ENCODE peak calls at places on chromosomes 2 and 18, in four cellular contexts. L is GM12892, X is ovary, C is prostate gland. F is an unnamed sample.

GRCh38 chr2:17427401-17427800 is 90.8 kb downstream of the RAD51AP2 start:
- DNase-seq in L (no peak), C (no peak), X (no peak), F (no peak)

GRCh38 chr2:162233197-162233596 is 10.0 kb downstream of the FAP start:
- DNase-seq in X (no peak), L (no peak), C (no peak), F (no peak)

GRCh38 chr2:15836942-15837610 is 103.3 kb upstream of the MYCN start:
- DNase-seq in X (no peak), L (no peak), C (no peak), F (no peak)

GRCh38 chr2:169823996-169824372 is 721 bp downstream of the METTL5 start:
- DNase-seq in X (no peak), L (no peak), C (no peak), F (no peak)

GRCh38 chr2:38578832-38579231 is 23.9 kb downstream of the HNRNPLL start:
- DNase-seq in C (no peak), L (no peak), X (no peak), F (no peak)

GRCh38 chr2:238456966-238457926 is 30.5 kb downstream of the ASB1 start:
- DNase-seq in L (no peak), C (no peak), X (no peak), F (no peak)

GRCh38 chr2:205680067-205680466 is 2.2 kb upstream of the NRP2 start:
- DNase-seq in X (no peak), L (no peak), C (no peak), F (no peak)

GRCh38 chr2:197125000-197125399 is 185.6 kb downstream of the ANKRD44 start:
- DNase-seq in C (no peak), L (no peak), X (no peak), F (no peak)

GRCh38 chr2:43328157-43328556 is 101.8 kb upstream of the ZFP36L2 start:
- DNase-seq in C (no peak), X (no peak), L (no peak), F (no peak)

GRCh38 chr2:162030363-162030762 is 43.7 kb downstream of the DPP4 start:
- DNase-seq in X (no peak), C (no peak), L (no peak), F (no peak)

GRCh38 chr2:203500951-203501350 is 34.1 kb downstream of the RAPH1 start:
- DNase-seq in C (no peak), X (no peak), L (no peak), F (no peak)

GRCh38 chr2:181998045-181998444 is 12.4 kb downstream of the PPP1R1C start:
- DNase-seq in X (no peak), C (no peak), L (no peak), F (no peak)

GRCh38 chr2:78757191-78757590 is 268.3 kb upstream of the REG3G start:
- DNase-seq in C (no peak), X (no peak), L (no peak), F (no peak)

GRCh38 chr2:98744595-98744994 is 13.7 kb upstream of the MGAT4A start:
- DNase-seq in L (no peak), X (no peak), C (no peak), F (no peak)

GRCh38 chr2:199302851-199303250 is 154.9 kb downstream of the SATB2 start:
- DNase-seq in L (no peak), X (no peak), C (no peak), F (no peak)

GRCh38 chr18:41378628-41379027 is 576.4 kb upstream of the PIK3C3 start:
- DNase-seq in L (no peak), X (no peak), C (no peak), F (no peak)

GRCh38 chr2:180040146-180040925 is 33.2 kb upstream of the CWC22 start:
- DNase-seq in L (no peak), C (no peak), X (no peak), F (no peak)

GRCh38 chr2:20562540-20563225 is 88.2 kb downstream of the HS1BP3 start:
- DNase-seq in C (no peak), L (no peak), X (no peak), F (no peak)

GRCh38 chr2:124112966-124113365 is 87.9 kb downstream of the CNTNAP5 start:
- DNase-seq in C (no peak), X (no peak), L (no peak), F (no peak)

GRCh38 chr2:15932394-15933183 is 7.8 kb upstream of the MYCN start:
- DNase-seq in X (no peak), C (no peak), L (no peak), F (no peak)

GRCh38 chr2:15675456-15676195 is 84.0 kb downstream of the DDX1 start:
- DNase-seq in L (no peak), X (no peak), C (no peak), F (no peak)

GRCh38 chr18:51447351-51447896 is 249.9 kb upstream of the MEX3C start:
- DNase-seq in X (no peak), C (no peak), L (no peak), F (peak)

GRCh38 chr18:25516121-25516520 is 164.2 kb upstream of the ZNF521 start:
- DNase-seq in L (no peak), C (no peak), X (no peak), F (no peak)

GRCh38 chr18:45365835-45366234 is 249.4 kb upstream of the SLC14A2 start:
- DNase-seq in C (no peak), X (no peak), L (no peak), F (no peak)

GRCh38 chr2:25115902-25116301 is 52.5 kb downstream of the POMC start:
- DNase-seq in L (no peak), C (no peak), X (no peak), F (no peak)

GRCh38 chr2:231575612-231576256 is 16.9 kb upstream of the TEX44 start:
- DNase-seq in X (no peak), L (no peak), C (no peak), F (no peak)

GRCh38 chr18:9707381-9708056 is 582 bp upstream of the RAB31 start:
- DNase-seq in C (no peak), X (no peak), L (no peak), F (no peak)
- TF ChIP-seq POLR2A in C (no peak), X (no peak), L (no peak), F (no peak)

GRCh38 chr18:24014062-24014985 is at the start of gene TTC39C:
- DNase-seq in X (peak), L (peak), C (peak), F (peak)
- TF ChIP-seq POLR2A in X (peak), L (peak), C (no peak), F (no peak)

DNA sequence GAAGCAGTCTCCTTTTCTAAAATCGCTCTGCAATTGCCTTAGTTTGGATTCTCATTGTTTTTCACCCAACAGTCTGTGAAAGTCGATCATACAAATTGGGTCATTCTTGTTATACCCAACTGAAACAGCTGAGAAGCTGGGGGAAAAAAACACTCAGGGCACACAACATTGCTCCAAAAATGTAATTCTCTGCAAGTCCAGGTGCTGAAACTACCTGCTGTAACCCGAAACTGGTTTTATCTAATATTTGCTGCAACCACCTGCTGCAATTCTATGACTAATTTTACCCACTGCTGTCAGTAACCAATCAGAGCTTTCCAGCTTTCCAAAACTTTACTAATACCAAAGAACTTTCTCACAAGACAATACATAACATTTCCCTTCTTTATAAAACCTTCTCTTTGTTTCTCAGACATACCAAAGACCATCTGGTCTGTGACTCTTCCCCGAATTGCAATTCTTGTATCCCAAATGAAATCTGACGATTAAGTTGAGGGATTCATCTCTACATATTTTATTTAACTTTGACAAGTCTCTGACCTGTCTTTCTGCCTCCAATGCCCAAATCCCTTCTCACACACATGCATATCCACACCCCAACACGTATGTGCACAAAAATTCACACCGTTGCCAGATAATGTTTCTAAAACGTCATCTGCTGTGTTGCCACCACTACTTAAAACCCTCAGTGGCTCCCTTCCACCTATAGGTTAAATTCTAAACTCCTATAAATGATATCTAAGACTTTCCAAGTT is 198.3 kb downstream of the PIEZO2 start:
- DNase-seq in C (no peak), L (no peak), X (no peak), F (no peak)
- TF ChIP-seq POLR2A in C (no peak), L (no peak), X (no peak), F (no peak)

DNA sequence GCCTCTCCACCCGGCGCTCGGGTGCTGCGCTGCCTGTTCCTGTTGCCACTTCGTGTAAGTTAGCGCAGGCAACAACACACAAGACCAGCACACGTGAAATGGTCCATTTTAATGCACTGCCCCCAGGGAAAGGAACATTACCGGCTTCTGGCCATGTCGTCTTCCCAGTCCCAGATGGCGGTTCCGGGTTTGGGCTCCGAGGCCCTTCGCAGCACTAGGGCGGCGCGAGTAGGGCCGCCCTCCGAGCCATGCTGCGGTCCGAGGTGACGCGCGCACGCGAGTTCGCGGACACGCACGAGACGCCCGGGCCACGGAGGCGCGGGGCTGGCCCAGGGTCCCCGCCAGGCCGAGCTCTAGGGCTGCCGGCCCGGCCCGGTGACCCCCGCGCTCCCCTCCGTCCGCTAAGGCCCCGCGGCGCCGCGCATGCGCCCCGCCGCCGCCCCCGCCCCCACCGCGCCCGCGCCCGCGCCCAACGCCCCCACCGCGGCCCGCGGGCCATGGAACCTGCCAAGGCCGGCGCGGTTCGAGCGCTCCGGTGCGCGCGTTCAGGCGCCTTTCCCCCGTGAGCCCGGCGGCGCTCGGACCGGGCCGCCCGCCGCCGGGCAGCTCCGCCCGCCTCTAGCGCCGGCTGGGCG is 365 bp upstream of the ZNF236 start:
- DNase-seq in L (peak), C (peak), X (peak), F (peak)
- TF ChIP-seq POLR2A in L (peak), C (peak), X (peak), F (no peak)

GRCh38 chr2:177392373-177393246 is at the start of gene AGPS:
- DNase-seq in L (peak), X (peak), C (peak), F (peak)
- TF ChIP-seq POLR2A in L (peak), X (peak), C (no peak), F (no peak)

GRCh38 chr2:195658541-195658890 is 1.5 kb downstream of the SLC39A10 start:
- DNase-seq in L (no peak), C (peak), X (no peak), F (no peak)

GRCh38 chr2:195660265-195660890 is 3.4 kb downstream of the SLC39A10 start:
- DNase-seq in X (peak), C (peak), L (no peak), F (peak)

GRCh38 chr2:195657634-195658540 is 861 bp downstream of the SLC39A10 start:
- DNase-seq in X (peak), L (peak), C (peak), F (peak)

GRCh38 chr2:195656859-195657633 is at the start of gene SLC39A10:
- DNase-seq in C (peak), L (peak), X (peak), F (peak)

GRCh38 chr2:195659114-195659513 is 2.1 kb downstream of the SLC39A10 start:
- DNase-seq in X (no peak), C (no peak), L (no peak), F (no peak)
- TF ChIP-seq POLR2A in X (no peak), C (no peak), L (no peak), F (no peak)

GRCh38 chr2:218710334-218710686 is 325 bp upstream of the TTLL4 start:
- DNase-seq in L (no peak), X (no peak), C (no peak), F (no peak)

GRCh38 chr2:218708086-218708485 is 2.5 kb upstream of the TTLL4 start:
- DNase-seq in L (peak), C (no peak), X (no peak), F (no peak)

GRCh38 chr2:218711550-218711929 is 905 bp downstream of the TTLL4 start:
- DNase-seq in L (no peak), X (no peak), C (no peak), F (no peak)

GRCh38 chr2:218709906-218710305 is 729 bp upstream of the TTLL4 start:
- DNase-seq in L (no peak), C (no peak), X (no peak), F (no peak)

GRCh38 chr2:218710687-218711549 is at the start of gene TTLL4:
- DNase-seq in L (peak), C (peak), X (peak), F (peak)
- TF ChIP-seq POLR2A in L (peak), C (peak), X (peak), F (peak)

DNA sequence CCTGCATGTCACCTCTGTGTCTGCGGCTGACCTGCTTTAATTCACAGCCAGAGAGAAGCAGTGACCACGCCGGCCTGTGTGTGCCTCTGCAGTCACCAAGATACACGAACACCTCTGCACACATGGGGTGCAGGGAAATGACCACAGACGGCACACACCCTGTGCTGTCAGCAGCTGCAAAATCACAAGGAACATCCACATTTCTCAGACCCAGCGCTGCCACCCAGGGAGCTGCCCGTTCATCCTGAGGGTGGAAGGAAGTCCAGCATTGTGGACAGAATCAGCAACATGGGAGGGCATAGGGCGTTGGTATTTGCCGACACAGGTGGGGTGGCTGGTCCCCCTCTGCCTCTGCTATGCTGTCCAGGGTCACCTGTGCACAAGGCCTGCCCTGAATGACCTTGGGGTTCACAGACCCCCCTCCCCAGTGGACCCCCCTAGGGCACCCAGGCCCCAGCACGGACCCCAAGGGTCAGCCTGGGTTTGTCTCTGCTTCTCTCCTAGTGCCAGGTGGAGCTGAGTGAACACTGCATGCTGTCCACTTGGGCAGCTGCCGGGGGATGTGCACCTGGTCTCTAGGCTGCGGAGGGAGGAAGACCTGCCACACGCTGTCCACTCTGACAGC is 107.4 kb downstream of the PXDN start:
- DNase-seq in L (no peak), C (no peak), X (no peak), F (no peak)
- TF ChIP-seq POLR2A in L (no peak), C (no peak), X (no peak), F (no peak)

GRCh38 chr18:8704361-8705279 is 736 bp upstream of the MTCL1 start:
- DNase-seq in C (peak), L (peak), X (peak), F (peak)
- TF ChIP-seq POLR2A in C (peak), L (no peak), X (peak), F (peak)